ENCODE peak calls at places on chromosomes 3 and 15, in five cellular contexts. J, A, E, Y and D are unnamed samples.

GRCh38 chr15:94582368-94582767 is 351.0 kb downstream of the MCTP2 start:
- DNase-seq in E (no peak), J (no peak), A (no peak), Y (peak; percentile 20), D (no peak)

GRCh38 chr3:42175841-42176240 is 84.7 kb downstream of the TRAK1 start:
- DNase-seq in Y (no peak), A (no peak), J (no peak), E (no peak), D (no peak)

GRCh38 chr15:31840849-31841476 is 189.4 kb upstream of the CHRNA7 start:
- DNase-seq in J (no peak), Y (no peak), A (no peak), E (peak; percentile 51), D (no peak)

GRCh38 chr3:48187579-48188265 is 495 bp downstream of the CDC25A start:
- DNase-seq in J (no peak), E (no peak), A (peak; percentile 24), Y (peak; percentile 70), D (peak; percentile 71)

GRCh38 chr3:111681705-111682426 is 86.7 kb upstream of the ZBED2 start:
- DNase-seq in A (no peak), E (no peak), J (no peak), Y (no peak), D (no peak)

GRCh38 chr15:62877276-62877857 is 165.2 kb upstream of the TPM1 start:
- DNase-seq in J (no peak), Y (no peak), E (no peak), A (no peak), D (no peak)

GRCh38 chr15:37425541-37425940 is 325.2 kb upstream of the MEIS2 start:
- DNase-seq in J (no peak), A (no peak), E (no peak), Y (no peak), D (no peak)

GRCh38 chr3:190076601-190077444 is 43.9 kb downstream of the P3H2 start:
- DNase-seq in J (no peak), Y (no peak), E (no peak), A (peak; percentile 94), D (peak; percentile 96)

GRCh38 chr15:84598993-84599392 is 1.8 kb upstream of the ZSCAN2 start:
- DNase-seq in E (no peak), J (peak; percentile 36), A (peak; percentile 46), Y (peak; percentile 78), D (peak; percentile 49)

GRCh38 chr3:29285356-29286070 is 4.6 kb downstream of the RBMS3 start:
- DNase-seq in J (no peak), Y (no peak), E (no peak), A (no peak), D (peak; percentile 24)

GRCh38 chr3:196677353-196677752 is 34.7 kb downstream of the CEP19 start:
- DNase-seq in Y (no peak), E (no peak), A (no peak), J (no peak), D (no peak)

GRCh38 chr15:40293905-40294895 is 11.3 kb upstream of the ANKRD63 start:
- DNase-seq in E (peak; percentile 27), J (no peak), A (no peak), Y (peak; percentile 73), D (no peak)

GRCh38 chr15:101445562-101446526 is 43.7 kb downstream of the PCSK6 start:
- DNase-seq in Y (no peak), E (peak; percentile 89), A (peak; percentile 61), J (no peak), D (peak; percentile 24)

GRCh38 chr3:177813322-177813721 is 616.0 kb upstream of the TBL1XR1 start:
- DNase-seq in J (no peak), E (peak; percentile 54), A (no peak), Y (no peak), D (no peak)

GRCh38 chr15:50764331-50765201 is 940 bp downstream of the SPPL2A start:
- DNase-seq in E (no peak), J (no peak), Y (no peak), A (no peak), D (no peak)

GRCh38 chr3:172203522-172204258 is 164.3 kb downstream of the FNDC3B start:
- DNase-seq in A (no peak), E (peak; percentile 44), Y (no peak), J (no peak), D (no peak)

GRCh38 chr3:129608087-129608935 is 1.8 kb upstream of the PLXND1 start:
- DNase-seq in J (no peak), Y (peak; percentile 82), A (no peak), E (peak; percentile 50), D (peak; percentile 61)

GRCh38 chr3:102163039-102163817 is 271.6 kb upstream of the ZPLD1 start:
- DNase-seq in E (peak; percentile 68), J (no peak), A (peak; percentile 59), Y (no peak), D (peak; percentile 86)

GRCh38 chr3:62562596-62562995 is 189.2 kb upstream of the FEZF2 start:
- DNase-seq in Y (no peak), E (no peak), J (no peak), A (peak; percentile 27), D (peak; percentile 11)

GRCh38 chr15:79401301-79401700 is 30.8 kb upstream of the MINAR1 start:
- DNase-seq in E (no peak), A (no peak), Y (no peak), J (no peak), D (no peak)

GRCh38 chr3:114998971-114999579 is 148.0 kb downstream of the ZBTB20 start:
- DNase-seq in A (no peak), E (no peak), J (no peak), Y (no peak), D (no peak)

GRCh38 chr3:13548696-13549512 is at the start of gene FBLN2:
- DNase-seq in Y (peak; percentile 100), J (no peak), E (peak; percentile 75), A (peak; percentile 51), D (peak; percentile 53)

GRCh38 chr3:7260975-7261374 is 400.1 kb downstream of the GRM7 start:
- DNase-seq in Y (peak; percentile 19), A (no peak), E (no peak), J (no peak), D (no peak)

GRCh38 chr15:80584561-80584964 is 110.5 kb upstream of the ABHD17C start:
- DNase-seq in J (no peak), Y (peak; percentile 13), E (no peak), A (no peak), D (no peak)

GRCh38 chr3:39990532-39990931 is 181.1 kb downstream of the MYRIP start:
- DNase-seq in Y (peak; percentile 57), A (peak; percentile 39), J (no peak), E (no peak), D (peak; percentile 29)

GRCh38 chr3:141039573-141039972 is 11.6 kb upstream of the SPSB4 start:
- DNase-seq in Y (no peak), E (no peak), A (no peak), J (no peak), D (no peak)

GRCh38 chr3:111859061-111859973 is at the start of gene PHLDB2:
- DNase-seq in A (peak; percentile 74), J (peak; percentile 42), Y (peak; percentile 92), E (peak; percentile 86), D (peak; percentile 69)

GRCh38 chr3:45042162-45042561 is 16.1 kb downstream of the CLEC3B start:
- DNase-seq in A (no peak), J (no peak), E (no peak), Y (no peak), D (no peak)

GRCh38 chr3:153232737-153233330 is 70.8 kb downstream of the RAP2B start:
- DNase-seq in J (no peak), E (no peak), A (peak; percentile 49), Y (no peak), D (peak; percentile 83)

GRCh38 chr15:65829150-65829764 is 37.2 kb upstream of the DENND4A start:
- DNase-seq in E (no peak), A (no peak), J (no peak), Y (no peak), D (no peak)